ENCODE peak calls at places on chromosome 12, in eight cellular contexts. A, T, V, Z, J, X, F and G are unnamed samples.

GRCh38 chr12:122730215-122731014 is at the start of gene HCAR1:
- DNase-seq in V (no peak), T (no peak), A (no peak), F (no peak), J (no peak), X (no peak), Z (no peak), G (no peak)

GRCh38 chr12:13318231-13319015 is 121.9 kb downstream of the EMP1 start:
- DNase-seq in V (no peak), Z (no peak), A (peak; percentile 21), J (no peak), T (no peak), F (no peak), X (no peak), G (peak; percentile 32)

GRCh38 chr12:3336606-3337311 is 154.2 kb upstream of the PRMT8 start:
- DNase-seq in A (peak; percentile 67), Z (peak; percentile 9), V (peak; percentile 77), J (no peak), F (no peak), T (no peak), X (no peak), G (no peak)

GRCh38 chr12:110001596-110001995 is 2.4 kb downstream of the ANKRD13A start:
- DNase-seq in A (peak; percentile 87), V (no peak), Z (peak; percentile 93), F (no peak), J (no peak), X (no peak), T (no peak), G (peak; percentile 72)

GRCh38 chr12:53560386-53560785 is 53.1 kb upstream of the NPFF start:
- DNase-seq in J (no peak), T (no peak), V (peak; percentile 67), F (no peak), Z (peak; percentile 7), A (no peak), X (no peak), G (no peak)

GRCh38 chr12:98578392-98578791 is 15.1 kb upstream of the SLC25A3 start:
- DNase-seq in F (no peak), X (no peak), Z (no peak), V (no peak), J (no peak), T (no peak), A (no peak), G (no peak)

GRCh38 chr12:53551889-53552291 is 44.6 kb upstream of the NPFF start:
- DNase-seq in X (no peak), A (no peak), Z (no peak), V (no peak), T (no peak), J (no peak), F (no peak), G (no peak)

GRCh38 chr12:116015525-116015924 is 262.0 kb downstream of the MED13L start:
- DNase-seq in Z (peak; percentile 57), J (no peak), T (no peak), X (no peak), V (peak; percentile 79), F (no peak), A (peak; percentile 32), G (no peak)

GRCh38 chr12:12608557-12608957 is 3.1 kb upstream of the CREBL2 start:
- DNase-seq in A (peak; percentile 63), X (no peak), F (no peak), J (no peak), T (no peak), V (no peak), Z (peak; percentile 51), G (peak; percentile 28)

GRCh38 chr12:119578112-119578511 is 15.5 kb upstream of the TMEM233 start:
- DNase-seq in A (peak; percentile 38), X (no peak), F (peak; percentile 10), T (no peak), J (no peak), Z (peak; percentile 12), V (no peak), G (no peak)

GRCh38 chr12:122849352-122850047 is 14.2 kb downstream of the HIP1R start:
- DNase-seq in V (no peak), X (no peak), Z (no peak), J (peak; percentile 67), T (no peak), A (no peak), F (no peak), G (no peak)

GRCh38 chr12:46300906-46301305 is 32.1 kb upstream of the SLC38A1 start:
- DNase-seq in F (no peak), V (peak; percentile 61), X (no peak), Z (no peak), J (no peak), T (no peak), A (no peak), G (no peak)

GRCh38 chr12:24931666-24932405 is 17.1 kb downstream of the BCAT1 start:
- DNase-seq in Z (peak; percentile 47), A (peak; percentile 44), V (peak; percentile 38), X (peak; percentile 54), J (no peak), T (no peak), F (no peak), G (no peak)

GRCh38 chr12:117576053-117576452 is 214.6 kb upstream of the NOS1 start:
- DNase-seq in F (no peak), X (no peak), V (no peak), Z (no peak), A (no peak), J (no peak), T (no peak), G (no peak)

GRCh38 chr12:5580911-5581488 is 149.1 kb downstream of the NTF3 start:
- DNase-seq in V (no peak), J (peak; percentile 26), T (no peak), X (no peak), A (no peak), F (no peak), Z (no peak), G (no peak)

GRCh38 chr12:70449074-70449757 is 83.1 kb downstream of the KCNMB4 start:
- DNase-seq in J (no peak), Z (peak; percentile 91), A (peak; percentile 84), X (no peak), V (no peak), F (no peak), T (no peak), G (no peak)

GRCh38 chr12:56346663-56347062 is 8.0 kb downstream of the IL23A start:
- DNase-seq in Z (no peak), V (peak; percentile 35), F (no peak), J (no peak), T (no peak), X (no peak), A (peak; percentile 22), G (no peak)

GRCh38 chr12:12745576-12746211 is 28.5 kb downstream of the CDKN1B start:
- DNase-seq in A (peak; percentile 54), T (no peak), Z (peak; percentile 62), X (no peak), J (no peak), V (no peak), F (no peak), G (no peak)

GRCh38 chr12:115943630-115944391 is 333.7 kb downstream of the MED13L start:
- DNase-seq in V (no peak), J (peak; percentile 15), A (no peak), X (no peak), T (peak; percentile 52), F (no peak), Z (no peak), G (no peak)

GRCh38 chr12:15428632-15429031 is 106.3 kb downstream of the PTPRO start:
- DNase-seq in A (no peak), Z (no peak), J (no peak), F (no peak), X (no peak), T (no peak), V (no peak), G (no peak)

GRCh38 chr12:65501093-65501621 is 222.7 kb downstream of the MSRB3 start:
- DNase-seq in F (no peak), A (no peak), Z (peak; percentile 35), J (peak; percentile 65), V (no peak), T (no peak), X (no peak), G (no peak)

GRCh38 chr12:39813776-39814175 is 194.2 kb upstream of the ABCD2 start:
- DNase-seq in A (peak; percentile 15), F (no peak), J (no peak), X (no peak), Z (no peak), V (no peak), T (no peak), G (no peak)

GRCh38 chr12:19411234-19412221 is 27.8 kb upstream of the AEBP2 start:
- DNase-seq in F (no peak), V (no peak), X (no peak), J (no peak), T (no peak), A (peak; percentile 57), Z (no peak), G (no peak)

GRCh38 chr12:106582661-106583577 is at the start of gene RFX4:
- DNase-seq in F (peak; percentile 88), V (no peak), X (no peak), A (no peak), T (no peak), J (no peak), Z (peak; percentile 8), G (no peak)

GRCh38 chr12:49902399-49903350 is 1.0 kb downstream of the FAIM2 start:
- DNase-seq in V (no peak), Z (no peak), X (no peak), A (no peak), T (no peak), F (peak; percentile 84), J (no peak), G (no peak)

GRCh38 chr12:49944046-49944445 is 6.5 kb upstream of the AQP2 start:
- DNase-seq in V (no peak), T (no peak), A (no peak), X (no peak), F (no peak), J (no peak), Z (no peak), G (no peak)

GRCh38 chr12:66674495-66675122 is 4.3 kb downstream of the GRIP1 start:
- DNase-seq in X (no peak), T (no peak), F (no peak), V (no peak), Z (no peak), J (no peak), A (no peak), G (no peak)

GRCh38 chr12:66279127-66279712 is 23.1 kb upstream of the HELB start:
- DNase-seq in X (no peak), J (no peak), T (no peak), A (peak; percentile 25), F (no peak), V (peak; percentile 58), Z (peak; percentile 7), G (peak; percentile 25)

GRCh38 chr12:113239288-113239771 is 18.1 kb downstream of the TPCN1 start:
- DNase-seq in V (no peak), A (peak; percentile 70), T (no peak), X (no peak), F (no peak), Z (no peak), J (no peak), G (no peak)

GRCh38 chr12:84910549-84911241 is 1.9 kb downstream of the SLC6A15 start:
- DNase-seq in X (no peak), V (peak; percentile 8), A (peak; percentile 43), Z (no peak), F (peak; percentile 69), T (no peak), J (no peak), G (no peak)

GRCh38 chr12:50314629-50315312 is 31.5 kb upstream of the LIMA1 start:
- DNase-seq in V (peak; percentile 78), X (no peak), F (no peak), T (no peak), Z (peak; percentile 55), A (peak; percentile 45), J (no peak), G (no peak)

GRCh38 chr12:96194901-96195844 is 998 bp downstream of the ELK3 start:
- DNase-seq in J (peak; percentile 32), Z (peak; percentile 89), T (peak; percentile 68), V (peak; percentile 91), F (peak; percentile 78), X (peak; percentile 80), A (peak; percentile 91), G (peak; percentile 78)